ENCODE peak calls at places on chromosomes 1 and 21, in six cellular contexts. One of them, this sample, is unnamed.

GRCh38 chr1:7552402-7552801 is 218.7 kb upstream of the VAMP3 start:
- DNase-seq in GM12878: no peak
- DNase-seq in WTC11: no peak
- DNase-seq in endodermal cell: no peak
- DNase-seq in GM13977: no peak
- DNase-seq in D721Med: no peak
- DNase-seq in this sample: no peak

GRCh38 chr1:187734427-187734826 is 905.7 kb downstream of the PLA2G4A start:
- DNase-seq in GM12878: no peak
- DNase-seq in WTC11: peak
- DNase-seq in endodermal cell: no peak
- DNase-seq in GM13977: no peak
- DNase-seq in D721Med: no peak
- DNase-seq in this sample: no peak

GRCh38 chr1:86915737-86916235 is 1.4 kb downstream of the HS2ST1 start:
- DNase-seq in GM12878: no peak
- DNase-seq in WTC11: no peak
- DNase-seq in endodermal cell: no peak
- DNase-seq in GM13977: no peak
- DNase-seq in D721Med: no peak
- DNase-seq in this sample: no peak

GRCh38 chr1:93483200-93483599 is 35.3 kb downstream of the FNBP1L start:
- DNase-seq in GM12878: no peak
- DNase-seq in WTC11: no peak
- DNase-seq in endodermal cell: no peak
- DNase-seq in GM13977: no peak
- DNase-seq in D721Med: no peak
- DNase-seq in this sample: no peak

GRCh38 chr1:201328576-201328975 is 45.3 kb downstream of the PKP1 start:
- DNase-seq in GM12878: no peak
- DNase-seq in WTC11: no peak
- DNase-seq in endodermal cell: no peak
- DNase-seq in GM13977: no peak
- DNase-seq in D721Med: no peak
- DNase-seq in this sample: no peak

GRCh38 chr1:54884135-54884586 is 2.8 kb downstream of the DHCR24 start:
- DNase-seq in GM12878: no peak
- DNase-seq in WTC11: no peak
- DNase-seq in endodermal cell: no peak
- DNase-seq in GM13977: no peak
- DNase-seq in D721Med: no peak
- DNase-seq in this sample: no peak

GRCh38 chr21:44914176-44914874 is 6.4 kb downstream of the ITGB2 start:
- DNase-seq in GM12878: no peak
- DNase-seq in WTC11: no peak
- DNase-seq in endodermal cell: no peak
- DNase-seq in GM13977: peak
- DNase-seq in D721Med: no peak
- DNase-seq in this sample: no peak

GRCh38 chr1:157124855-157125254 is 13.3 kb downstream of the ETV3 start:
- DNase-seq in GM12878: no peak
- DNase-seq in WTC11: no peak
- DNase-seq in endodermal cell: peak
- DNase-seq in GM13977: no peak
- DNase-seq in D721Med: no peak
- DNase-seq in this sample: peak

GRCh38 chr1:215076312-215076711 is 6.2 kb upstream of the KCNK2 start:
- DNase-seq in GM12878: no peak
- DNase-seq in WTC11: peak
- DNase-seq in endodermal cell: peak
- DNase-seq in GM13977: peak
- DNase-seq in D721Med: no peak
- DNase-seq in this sample: peak

GRCh38 chr1:239718571-239718970 is 332.2 kb downstream of the CHRM3 start:
- DNase-seq in GM12878: no peak
- DNase-seq in WTC11: no peak
- DNase-seq in endodermal cell: no peak
- DNase-seq in GM13977: no peak
- DNase-seq in D721Med: no peak
- DNase-seq in this sample: no peak

GRCh38 chr21:34691396-34692032 is 22.7 kb downstream of the CLIC6 start:
- DNase-seq in GM12878: no peak
- DNase-seq in WTC11: no peak
- DNase-seq in endodermal cell: peak
- DNase-seq in GM13977: no peak
- DNase-seq in D721Med: no peak
- DNase-seq in this sample: no peak

GRCh38 chr1:229155472-229155871 is 115.4 kb upstream of the RAB4A start:
- DNase-seq in GM12878: no peak
- DNase-seq in WTC11: no peak
- DNase-seq in endodermal cell: no peak
- DNase-seq in GM13977: no peak
- DNase-seq in D721Med: no peak
- DNase-seq in this sample: no peak

GRCh38 chr21:26732442-26733221 is 112.6 kb downstream of the ADAMTS1 start:
- DNase-seq in GM12878: no peak
- DNase-seq in WTC11: peak
- DNase-seq in endodermal cell: peak
- DNase-seq in GM13977: no peak
- DNase-seq in D721Med: no peak
- DNase-seq in this sample: peak

GRCh38 chr1:169680377-169681019 is 30.9 kb downstream of the SELL start:
- DNase-seq in GM12878: peak
- DNase-seq in WTC11: no peak
- DNase-seq in endodermal cell: no peak
- DNase-seq in GM13977: peak
- DNase-seq in D721Med: no peak
- DNase-seq in this sample: no peak

GRCh38 chr1:32869844-32870614 is 683 bp downstream of the FNDC5 start:
- DNase-seq in GM12878: no peak
- DNase-seq in WTC11: no peak
- DNase-seq in endodermal cell: peak
- DNase-seq in GM13977: no peak
- DNase-seq in D721Med: no peak
- DNase-seq in this sample: no peak

GRCh38 chr1:11782127-11782708 is 20.2 kb downstream of the C1orf167 start:
- DNase-seq in GM12878: no peak
- DNase-seq in WTC11: no peak
- DNase-seq in endodermal cell: no peak
- DNase-seq in GM13977: no peak
- DNase-seq in D721Med: no peak
- DNase-seq in this sample: no peak

GRCh38 chr1:37739222-37739621 is 25.7 kb downstream of the EPHA10 start:
- DNase-seq in GM12878: no peak
- DNase-seq in WTC11: no peak
- DNase-seq in endodermal cell: no peak
- DNase-seq in GM13977: no peak
- DNase-seq in D721Med: no peak
- DNase-seq in this sample: peak

GRCh38 chr1:199847021-199847420 is 180.5 kb upstream of the NR5A2 start:
- DNase-seq in GM12878: no peak
- DNase-seq in WTC11: no peak
- DNase-seq in endodermal cell: no peak
- DNase-seq in GM13977: no peak
- DNase-seq in D721Med: no peak
- DNase-seq in this sample: no peak

GRCh38 chr1:68955424-68955823 is 458.5 kb upstream of the DEPDC1 start:
- DNase-seq in GM12878: no peak
- DNase-seq in WTC11: no peak
- DNase-seq in endodermal cell: no peak
- DNase-seq in GM13977: no peak
- DNase-seq in D721Med: no peak
- DNase-seq in this sample: peak

GRCh38 chr1:30933874-30934252 is 25.3 kb upstream of the SDC3 start:
- DNase-seq in GM12878: no peak
- DNase-seq in WTC11: no peak
- DNase-seq in endodermal cell: no peak
- DNase-seq in GM13977: no peak
- DNase-seq in D721Med: no peak
- DNase-seq in this sample: no peak

GRCh38 chr1:85047472-85048295 is 616 bp downstream of the MCOLN3 start:
- DNase-seq in GM12878: no peak
- DNase-seq in WTC11: peak
- DNase-seq in endodermal cell: peak
- DNase-seq in GM13977: peak
- DNase-seq in D721Med: no peak
- DNase-seq in this sample: no peak

GRCh38 chr1:51949014-51949702 is 41.3 kb downstream of the RAB3B start:
- DNase-seq in GM12878: no peak
- DNase-seq in WTC11: no peak
- DNase-seq in endodermal cell: peak
- DNase-seq in GM13977: no peak
- DNase-seq in D721Med: no peak
- DNase-seq in this sample: no peak

GRCh38 chr1:24939657-24940193 is 9.6 kb upstream of the RUNX3 start:
- DNase-seq in GM12878: no peak
- DNase-seq in WTC11: no peak
- DNase-seq in endodermal cell: no peak
- DNase-seq in GM13977: no peak
- DNase-seq in D721Med: no peak
- DNase-seq in this sample: no peak

GRCh38 chr1:55214214-55214902 is 806 bp downstream of the USP24 start:
- DNase-seq in GM12878: no peak
- DNase-seq in WTC11: peak
- DNase-seq in endodermal cell: peak
- DNase-seq in GM13977: peak
- DNase-seq in D721Med: peak
- DNase-seq in this sample: peak

GRCh38 chr1:237672748-237673147 is 218.0 kb downstream of the ZP4 start:
- DNase-seq in GM12878: no peak
- DNase-seq in WTC11: no peak
- DNase-seq in endodermal cell: no peak
- DNase-seq in GM13977: no peak
- DNase-seq in D721Med: no peak
- DNase-seq in this sample: peak

GRCh38 chr1:237681210-237681609 is 209.5 kb downstream of the ZP4 start:
- DNase-seq in GM12878: no peak
- DNase-seq in WTC11: no peak
- DNase-seq in endodermal cell: no peak
- DNase-seq in GM13977: no peak
- DNase-seq in D721Med: no peak
- DNase-seq in this sample: no peak

GRCh38 chr1:237679687-237680086 is 211.0 kb downstream of the ZP4 start:
- DNase-seq in GM12878: no peak
- DNase-seq in WTC11: no peak
- DNase-seq in endodermal cell: no peak
- DNase-seq in GM13977: no peak
- DNase-seq in D721Med: no peak
- DNase-seq in this sample: no peak

DNA sequence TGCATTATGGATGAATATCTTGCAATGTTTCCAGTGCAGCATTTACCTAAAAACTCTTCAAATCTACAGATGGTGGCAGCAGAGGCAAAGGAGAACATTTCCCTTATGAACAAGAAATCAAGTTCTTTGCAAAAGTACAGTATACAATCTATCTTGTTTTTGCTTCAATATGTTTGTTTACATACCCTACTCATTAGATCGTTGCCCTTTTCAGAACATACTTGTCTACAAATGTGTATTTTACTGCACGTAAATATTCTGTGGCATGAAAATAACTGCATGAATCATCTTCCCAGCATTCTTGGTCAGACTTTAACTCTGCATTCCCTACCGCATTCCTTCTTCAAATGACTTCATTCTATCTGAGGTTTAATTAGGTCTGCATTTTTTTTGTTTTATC is 212.7 kb downstream of the ZP4 start:
- DNase-seq in GM12878: no peak
- DNase-seq in WTC11: no peak
- DNase-seq in endodermal cell: no peak
- DNase-seq in GM13977: no peak
- DNase-seq in D721Med: no peak
- DNase-seq in this sample: peak
- TF ChIP-seq CTCF in GM12878: no peak
- TF ChIP-seq CTCF in WTC11: no peak
- TF ChIP-seq CTCF in endodermal cell: peak
- TF ChIP-seq CTCF in GM13977: no peak
- TF ChIP-seq CTCF in D721Med: peak
- TF ChIP-seq CTCF in this sample: peak

GRCh38 chr1:5099558-5099957 is 445.1 kb downstream of the AJAP1 start:
- DNase-seq in GM12878: no peak
- DNase-seq in WTC11: no peak
- DNase-seq in endodermal cell: peak
- DNase-seq in GM13977: no peak
- DNase-seq in D721Med: no peak
- DNase-seq in this sample: no peak
- TF ChIP-seq CTCF in GM12878: no peak
- TF ChIP-seq CTCF in WTC11: no peak
- TF ChIP-seq CTCF in endodermal cell: peak
- TF ChIP-seq CTCF in GM13977: no peak
- TF ChIP-seq CTCF in D721Med: no peak
- TF ChIP-seq CTCF in this sample: no peak

GRCh38 chr1:162878000-162878596 is 17.1 kb upstream of the CCDC190 start:
- DNase-seq in GM12878: no peak
- DNase-seq in WTC11: peak
- DNase-seq in endodermal cell: peak
- DNase-seq in GM13977: peak
- DNase-seq in D721Med: no peak
- DNase-seq in this sample: peak

GRCh38 chr1:162876751-162877150 is 15.8 kb upstream of the CCDC190 start:
- DNase-seq in GM12878: no peak
- DNase-seq in WTC11: no peak
- DNase-seq in endodermal cell: no peak
- DNase-seq in GM13977: no peak
- DNase-seq in D721Med: no peak
- DNase-seq in this sample: no peak

GRCh38 chr1:162877412-162877811 is 16.4 kb upstream of the CCDC190 start:
- DNase-seq in GM12878: no peak
- DNase-seq in WTC11: no peak
- DNase-seq in endodermal cell: no peak
- DNase-seq in GM13977: no peak
- DNase-seq in D721Med: no peak
- DNase-seq in this sample: no peak

GRCh38 chr1:162872981-162873380 is 12.0 kb upstream of the CCDC190 start:
- DNase-seq in GM12878: no peak
- DNase-seq in WTC11: no peak
- DNase-seq in endodermal cell: no peak
- DNase-seq in GM13977: no peak
- DNase-seq in D721Med: no peak
- DNase-seq in this sample: no peak

GRCh38 chr1:162873671-162874666 is 13.0 kb upstream of the CCDC190 start:
- DNase-seq in GM12878: no peak
- DNase-seq in WTC11: no peak
- DNase-seq in endodermal cell: no peak
- DNase-seq in GM13977: no peak
- DNase-seq in D721Med: no peak
- DNase-seq in this sample: peak
- TF ChIP-seq CTCF in GM12878: no peak
- TF ChIP-seq CTCF in WTC11: no peak
- TF ChIP-seq CTCF in endodermal cell: peak
- TF ChIP-seq CTCF in GM13977: no peak
- TF ChIP-seq CTCF in D721Med: peak
- TF ChIP-seq CTCF in this sample: no peak

DNA sequence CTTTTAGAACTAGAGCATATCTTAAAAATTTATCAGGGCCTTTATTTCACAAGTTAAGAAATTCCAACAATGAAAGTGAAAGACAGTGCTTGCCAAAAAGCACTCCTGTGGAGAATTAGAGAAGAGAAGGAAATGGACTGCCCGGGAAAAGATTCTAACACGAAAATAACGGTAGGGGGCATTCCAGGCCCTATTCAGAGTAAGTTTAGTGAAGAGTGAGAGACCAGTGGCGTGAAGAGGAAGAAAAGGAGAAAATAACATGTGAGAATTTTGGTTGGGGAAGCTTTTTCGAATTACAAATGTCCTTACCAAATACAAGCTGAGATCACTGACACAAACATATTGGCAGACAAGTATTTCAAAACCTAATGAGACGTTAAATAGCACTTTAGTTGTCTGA is 38.4 kb upstream of the RBM34 start:
- DNase-seq in GM12878: no peak
- DNase-seq in WTC11: peak
- DNase-seq in endodermal cell: peak
- DNase-seq in GM13977: no peak
- DNase-seq in D721Med: no peak
- DNase-seq in this sample: peak
- TF ChIP-seq CTCF in GM12878: no peak
- TF ChIP-seq CTCF in WTC11: no peak
- TF ChIP-seq CTCF in endodermal cell: peak
- TF ChIP-seq CTCF in GM13977: peak
- TF ChIP-seq CTCF in D721Med: peak
- TF ChIP-seq CTCF in this sample: peak

This sample was measured in MCF 10A.